ENCODE peak calls at places on chromosomes 7 and 10, in four cellular contexts. K is SJSA1, V is H9, T is fibroblast of lung. U is an unnamed sample.

GRCh38 chr7:67453981-67454380 is 457.3 kb downstream of the TYW1 start:
- DNase-seq in T (no peak), V (no peak), K (no peak), U (no peak)

GRCh38 chr10:63114031-63114814 is 18.9 kb upstream of the NRBF2 start:
- DNase-seq in T (peak), K (no peak), V (no peak), U (no peak)

GRCh38 chr7:115805458-115805857 is 225.1 kb downstream of the TFEC start:
- DNase-seq in K (no peak), V (no peak), T (peak), U (no peak)

GRCh38 chr10:35390843-35391152 is 54.5 kb downstream of the CCNY start:
- DNase-seq in K (no peak), T (no peak), V (no peak), U (no peak)

GRCh38 chr10:121179006-121179405 is 327.8 kb downstream of the WDR11 start:
- DNase-seq in K (no peak), V (no peak), T (no peak), U (no peak)

GRCh38 chr7:20470726-20471125 is 140.0 kb downstream of the ITGB8 start:
- DNase-seq in V (no peak), T (peak), K (no peak), U (no peak)

GRCh38 chr7:143172354-143172753 is 10.9 kb upstream of the TAS2R39 start:
- DNase-seq in V (no peak), T (no peak), K (no peak), U (no peak)

GRCh38 chr7:127976056-127976455 is 55.2 kb downstream of the LRRC4 start:
- DNase-seq in K (no peak), V (peak), T (peak), U (no peak)

GRCh38 chr7:50677279-50677996 is 105.3 kb downstream of the GRB10 start:
- DNase-seq in K (no peak), T (no peak), V (no peak), U (no peak)

GRCh38 chr7:5396999-5397656 is 26.5 kb downstream of the TNRC18 start:
- DNase-seq in V (no peak), K (no peak), T (peak), U (no peak)

GRCh38 chr7:88202799-88203198 is 17.0 kb downstream of the SRI start:
- DNase-seq in K (no peak), V (no peak), T (no peak), U (no peak)

GRCh38 chr7:135251502-135252327 is 18.1 kb downstream of the STRA8 start:
- DNase-seq in K (no peak), T (no peak), V (no peak), U (no peak)

GRCh38 chr10:97075961-97076525 is 109.7 kb downstream of the SLIT1 start:
- DNase-seq in T (no peak), V (no peak), K (no peak), U (no peak)

GRCh38 chr7:95800787-95801186 is 28.4 kb downstream of the DYNC1I1 start:
- DNase-seq in V (no peak), T (no peak), K (no peak), U (no peak)

GRCh38 chr10:111084346-111085255 is 7.8 kb downstream of the ADRA2A start:
- DNase-seq in T (no peak), K (no peak), V (no peak), U (no peak)

GRCh38 chr7:116495737-116496136 is 3.8 kb upstream of the CAV2 start:
- DNase-seq in T (no peak), V (no peak), K (no peak), U (no peak)

GRCh38 chr10:29119374-29119773 is 169.5 kb upstream of the LYZL1 start:
- DNase-seq in T (no peak), V (peak), K (peak), U (no peak)

GRCh38 chr10:114748270-114748669 is 73.3 kb upstream of the FHIP2A start:
- DNase-seq in V (no peak), T (no peak), K (no peak), U (no peak)

GRCh38 chr10:114751856-114752255 is 69.7 kb upstream of the FHIP2A start:
- DNase-seq in K (no peak), V (no peak), T (peak), U (no peak)

GRCh38 chr10:114746531-114746930 is 75.0 kb upstream of the FHIP2A start:
- DNase-seq in T (no peak), V (no peak), K (no peak), U (no peak)

GRCh38 chr10:114749014-114749413 is 72.6 kb upstream of the FHIP2A start:
- DNase-seq in V (no peak), K (no peak), T (peak), U (no peak)

DNA sequence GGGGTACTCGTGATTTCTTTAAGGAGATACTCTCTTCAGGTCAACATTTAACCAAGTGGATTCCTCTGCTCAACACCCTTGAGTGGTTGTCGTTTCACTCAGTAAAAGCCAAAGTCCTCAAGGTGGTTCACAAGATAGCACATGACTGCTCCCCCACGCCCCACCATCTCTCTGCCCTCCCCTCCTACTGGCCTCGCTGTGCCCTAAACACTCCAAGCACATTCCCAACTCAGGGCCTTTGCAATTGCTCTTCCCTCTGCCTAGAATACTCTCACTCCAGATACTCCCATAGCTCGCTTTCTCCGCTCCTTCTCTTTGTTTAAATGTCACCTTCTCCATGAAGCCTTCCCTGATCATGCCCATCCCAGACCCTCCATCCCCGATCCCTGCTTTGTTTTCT is 72.0 kb upstream of the FHIP2A start:
- DNase-seq in K (no peak), T (no peak), V (no peak), U (no peak)
- H3K27ac ChIP-seq in K (no peak), T (no peak), V (no peak), U (peak)

DNA sequence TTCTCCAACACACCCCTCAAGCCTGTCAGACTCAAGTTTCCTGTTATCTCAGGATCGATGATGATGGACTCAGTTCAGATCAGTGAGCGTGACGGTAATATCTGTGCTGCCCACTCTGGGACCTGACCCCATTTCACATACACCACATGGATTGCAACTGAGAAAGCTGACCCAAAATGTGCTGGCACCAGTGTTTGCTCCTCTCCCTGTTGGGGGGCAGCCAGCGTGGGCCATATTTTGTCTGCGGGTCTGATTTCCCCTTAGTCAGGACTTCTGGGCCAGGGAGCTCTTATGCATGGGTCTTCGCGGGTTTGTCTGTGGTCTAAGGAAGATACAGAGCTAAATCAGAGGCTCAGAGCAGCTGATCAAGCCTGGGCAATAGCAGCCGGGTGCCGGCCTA is 42.6 kb upstream of the TRIM8 start:
- DNase-seq in V (no peak), T (no peak), K (no peak), U (no peak)
- H3K27ac ChIP-seq in V (no peak), T (peak), K (no peak), U (no peak)

GRCh38 chr7:157006829-157007469 is 3.5 kb downstream of the MNX1 start:
- DNase-seq in K (no peak), V (no peak), T (no peak), U (no peak)

GRCh38 chr7:157007470-157008066 is 2.9 kb downstream of the MNX1 start:
- DNase-seq in K (no peak), T (no peak), V (no peak), U (no peak)

GRCh38 chr7:157009778-157010587 is 480 bp downstream of the MNX1 start:
- DNase-seq in V (no peak), T (no peak), K (no peak), U (no peak)

GRCh38 chr7:157009170-157009777 is 1.2 kb downstream of the MNX1 start:
- DNase-seq in V (no peak), K (no peak), T (no peak), U (no peak)

DNA sequence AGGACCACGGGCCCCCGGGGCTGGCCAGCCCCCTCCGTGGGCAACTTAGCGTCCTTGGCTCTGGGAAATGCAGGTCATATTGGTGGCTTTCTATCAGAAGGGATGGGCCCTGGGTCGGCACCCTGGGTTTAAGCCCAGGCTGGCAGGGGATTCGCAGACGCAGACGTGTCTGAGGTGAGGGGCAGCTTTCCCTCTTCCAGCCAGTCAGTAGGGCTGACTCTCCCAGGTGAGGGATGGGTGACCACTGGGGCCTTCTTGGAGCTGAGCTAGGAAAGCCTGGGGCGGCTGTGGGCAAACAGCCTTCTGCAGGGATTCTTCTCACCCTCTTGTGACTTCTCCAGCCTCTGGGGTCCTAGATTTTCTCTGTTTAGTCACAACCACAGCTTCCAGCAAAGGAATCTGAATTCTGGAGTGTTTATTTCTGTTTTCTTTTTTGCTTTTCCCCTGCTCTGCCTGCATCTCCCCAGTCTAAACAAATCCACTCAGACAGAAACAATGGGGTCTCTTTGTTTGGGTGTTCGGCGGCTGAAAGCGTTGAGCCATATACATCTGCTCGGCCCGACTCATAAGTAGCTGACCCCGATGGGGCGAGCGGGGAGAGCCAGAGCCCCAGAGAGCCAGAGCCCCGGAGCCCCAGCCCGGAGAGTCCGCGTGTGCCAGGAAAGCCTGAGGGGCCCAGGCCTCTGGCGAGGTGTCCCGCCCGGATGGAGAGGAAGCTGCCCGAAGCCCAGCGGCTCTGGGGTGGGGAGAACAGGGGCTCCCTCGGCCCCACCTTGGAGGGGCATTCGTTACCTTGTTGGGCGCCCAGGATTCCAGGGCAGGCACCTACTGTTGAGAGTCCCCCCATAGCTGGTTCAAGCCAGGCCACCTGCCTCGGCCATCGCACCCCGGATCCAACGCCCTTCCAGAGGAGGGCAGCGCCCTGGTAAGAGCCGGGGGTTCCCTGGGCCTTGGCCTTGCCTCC is 2.0 kb downstream of the MNX1 start:
- DNase-seq in K (no peak), T (no peak), V (no peak), U (no peak)
- H3K27ac ChIP-seq in K (no peak), T (no peak), V (no peak), U (no peak)

GRCh38 chr10:105148456-105148855 is 507.4 kb downstream of the SORCS3 start:
- DNase-seq in T (peak), K (no peak), V (no peak), U (no peak)
- H3K27ac ChIP-seq in T (no peak), K (no peak), V (no peak), U (no peak)

GRCh38 chr7:156638443-156639077 is 2.0 kb upstream of the RNF32 start:
- DNase-seq in T (no peak), V (no peak), K (no peak), U (no peak)

GRCh38 chr7:156642306-156643045 is 1.9 kb downstream of the RNF32 start:
- DNase-seq in K (no peak), V (no peak), T (no peak), U (no peak)

GRCh38 chr7:156639426-156640256 is 933 bp upstream of the RNF32 start:
- DNase-seq in T (peak), K (no peak), V (peak), U (no peak)

GRCh38 chr7:156640949-156641485 is 443 bp downstream of the RNF32 start:
- DNase-seq in K (no peak), T (peak), V (no peak), U (no peak)

GRCh38 chr7:156640257-156640948 is at the start of gene RNF32:
- DNase-seq in K (peak), V (peak), T (peak), U (peak)
- H3K27ac ChIP-seq in K (no peak), V (no peak), T (peak), U (peak)

DNA sequence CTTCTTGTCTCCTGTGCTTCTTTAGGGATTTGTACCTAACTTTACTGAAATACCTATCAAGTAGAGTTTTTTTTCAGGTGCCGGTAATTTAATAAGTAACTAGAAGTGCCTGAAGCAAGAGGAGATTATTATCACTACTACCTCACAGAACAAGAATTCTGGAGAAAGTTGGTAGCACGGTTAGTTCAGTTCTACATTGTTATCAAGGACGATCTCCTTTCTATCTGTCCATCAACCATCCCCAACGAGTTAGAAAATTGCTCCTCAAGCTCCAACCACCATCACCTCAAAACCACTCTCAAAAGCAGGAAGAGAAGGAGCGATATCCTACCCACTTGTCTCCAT is 265.4 kb downstream of the SNX13 start:
- DNase-seq in K (no peak), V (no peak), T (no peak), U (no peak)
- H3K27ac ChIP-seq in K (no peak), V (no peak), T (no peak), U (no peak)

GRCh38 chr10:61903184-61903990 is 1.9 kb downstream of the ARID5B start:
- DNase-seq in K (peak), V (peak), T (peak), U (no peak)
- H3K27ac ChIP-seq in K (peak), V (no peak), T (peak), U (peak)

GRCh38 chr10:79405995-79406515 is 39.4 kb downstream of the ZCCHC24 start:
- DNase-seq in T (no peak), V (no peak), K (no peak), U (no peak)

GRCh38 chr10:79406683-79407396 is 38.6 kb downstream of the ZCCHC24 start:
- DNase-seq in K (no peak), T (no peak), V (no peak), U (no peak)

GRCh38 chr10:79407811-79408795 is 37.3 kb downstream of the ZCCHC24 start:
- DNase-seq in V (no peak), T (peak), K (peak), U (no peak)

GRCh38 chr10:79409038-79410035 is 36.1 kb downstream of the ZCCHC24 start:
- DNase-seq in T (no peak), V (no peak), K (no peak), U (no peak)

GRCh38 chr10:79407397-79407796 is 38.0 kb downstream of the ZCCHC24 start:
- DNase-seq in T (no peak), K (no peak), V (no peak), U (no peak)
- H3K27ac ChIP-seq in T (no peak), K (peak), V (no peak), U (no peak)

DNA sequence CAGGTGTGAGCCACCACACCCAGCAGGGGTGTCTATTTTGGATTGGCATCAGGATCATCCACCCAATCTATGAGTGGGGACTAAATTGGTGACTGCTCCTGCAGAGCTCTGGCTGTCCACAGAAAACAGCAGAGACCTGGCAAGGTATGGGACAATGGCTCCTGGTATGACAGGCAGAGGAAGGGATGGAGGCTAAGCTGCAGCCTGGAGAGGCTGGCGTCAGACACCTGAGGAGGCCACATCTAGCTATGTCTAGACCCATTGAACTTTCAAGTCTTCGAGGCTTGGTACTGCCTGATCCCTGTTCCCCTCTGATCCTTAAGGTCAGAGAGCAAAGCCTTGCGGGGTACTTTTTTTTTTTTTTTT is 3.2 kb upstream of the SERPINE1 start:
- DNase-seq in V (no peak), K (no peak), T (no peak), U (no peak)
- H3K27ac ChIP-seq in V (no peak), K (no peak), T (peak), U (peak)

DNA sequence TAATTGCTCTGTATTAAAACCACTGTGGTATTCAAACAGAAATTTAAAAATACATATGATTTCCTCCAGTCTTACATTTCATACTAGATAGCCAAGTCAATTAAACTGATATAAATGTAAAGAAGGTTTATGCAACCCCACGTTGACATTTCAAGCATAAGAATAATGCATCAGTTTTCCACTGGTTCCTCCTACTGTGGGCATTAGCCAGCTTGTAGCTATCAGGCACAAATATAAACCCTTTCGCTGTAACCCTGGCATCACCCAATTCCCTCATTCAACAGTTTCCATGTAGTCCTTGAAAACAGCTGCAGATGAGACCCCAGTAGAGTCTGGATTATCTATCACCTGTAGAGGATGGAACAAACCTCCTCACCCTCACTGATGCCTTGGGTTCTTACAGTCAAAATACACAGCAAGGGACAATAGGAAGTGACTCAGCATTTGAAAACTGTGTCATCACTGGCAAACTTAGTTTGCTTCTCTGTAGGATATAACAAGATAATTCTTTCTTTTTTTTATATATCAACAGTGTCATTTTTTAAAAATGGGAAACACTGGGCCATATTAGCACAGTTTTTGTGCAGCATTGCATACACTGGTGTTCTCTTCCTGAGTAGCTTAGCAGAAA is 113.0 kb downstream of the PDE1C start:
- DNase-seq in T (peak), K (no peak), V (no peak), U (no peak)
- H3K27ac ChIP-seq in T (no peak), K (peak), V (no peak), U (no peak)